ENCODE peak calls at places on chromosomes 6 and 20, in nine cellular contexts. M is HepG2, L is GM23338, D is Peyer's patch, N is astrocyte, F is heart left ventricle, S is heart right ventricle, P is HCT116, T is hepatocyte. A is an unnamed sample.

GRCh38 chr6:89139509-89140346 is 6.1 kb upstream of the PM20D2 start:
- DNase-seq in F (no peak), D (no peak), N (no peak), S (no peak), T (peak; percentile 34), P (no peak), M (no peak), L (no peak), A (no peak)

GRCh38 chr6:132937466-132937906 is 123.1 kb downstream of the RPS12 start:
- DNase-seq in M (peak; percentile 62), P (peak; percentile 57), S (peak; percentile 12), T (peak; percentile 77), D (no peak), L (peak; percentile 94), N (peak; percentile 16), F (no peak), A (peak; percentile 59)

GRCh38 chr6:81515562-81516453 is 236.7 kb downstream of the TENT5A start:
- DNase-seq in M (no peak), S (no peak), L (no peak), F (peak; percentile 30), N (no peak), D (no peak), T (no peak), P (no peak), A (no peak)

GRCh38 chr20:49575551-49576060 is 7.7 kb upstream of the PTGIS start:
- DNase-seq in F (peak; percentile 58), N (peak; percentile 45), L (no peak), M (no peak), T (peak; percentile 48), D (no peak), S (no peak), P (no peak), A (no peak)

GRCh38 chr6:80179691-80180090 is 73.2 kb downstream of the BCKDHB start:
- DNase-seq in S (no peak), L (peak; percentile 38), F (no peak), D (no peak), M (no peak), T (no peak), P (no peak), N (no peak), A (no peak)

GRCh38 chr6:144327081-144327480 is 41.9 kb downstream of the UTRN start:
- DNase-seq in L (peak; percentile 72), P (no peak), F (no peak), M (no peak), T (no peak), D (no peak), N (no peak), S (no peak), A (no peak)

GRCh38 chr20:61678437-61678836 is 387.2 kb downstream of the TAF4 start:
- DNase-seq in F (no peak), T (no peak), P (no peak), S (no peak), L (no peak), M (no peak), D (no peak), N (no peak), A (no peak)

GRCh38 chr20:32050851-32051556 is 1.0 kb upstream of the HCK start:
- DNase-seq in N (no peak), L (peak; percentile 79), M (no peak), S (peak; percentile 47), D (peak; percentile 62), T (no peak), F (peak; percentile 67), P (no peak), A (no peak)

DNA sequence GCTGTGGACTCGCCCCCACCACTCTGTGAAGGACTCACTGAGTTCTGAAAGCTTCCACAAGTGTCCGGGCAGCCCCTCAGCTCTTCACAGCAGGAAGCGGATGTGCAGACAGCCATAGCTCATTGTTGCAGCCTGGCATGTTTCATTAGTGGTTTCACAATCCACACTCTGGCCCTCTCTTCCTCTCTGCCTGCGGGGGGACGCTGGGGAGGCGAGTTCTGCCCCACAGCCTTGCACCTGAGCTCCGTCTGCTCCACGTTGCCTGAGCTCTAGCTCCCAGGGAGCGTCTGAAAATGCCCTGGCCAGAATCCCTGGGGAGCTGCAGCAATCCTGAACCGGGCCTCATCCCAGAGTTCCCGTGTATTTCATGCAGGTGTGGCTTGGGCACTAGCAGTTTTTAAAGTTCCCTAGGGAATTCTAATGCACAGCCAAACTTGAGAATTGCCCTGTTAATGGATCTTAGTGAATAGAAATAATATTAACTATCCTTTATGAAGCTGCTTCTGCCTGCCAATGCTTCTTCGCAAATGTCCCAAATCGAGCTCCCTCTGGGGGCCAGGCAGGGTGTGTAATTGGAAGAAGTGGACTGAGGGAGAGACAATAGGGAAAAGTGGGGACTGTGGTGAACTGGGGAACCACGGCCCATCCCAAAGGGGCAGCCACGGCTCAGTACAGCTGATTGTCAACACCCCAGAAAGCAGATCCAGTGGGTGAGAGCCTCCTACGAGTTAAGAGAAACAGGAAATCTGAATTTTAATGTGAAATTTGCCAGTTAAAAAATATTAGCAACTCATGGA is 51.5 kb downstream of the CTCFL start:
- DNase-seq in L (peak; percentile 36), P (no peak), D (peak; percentile 66), F (no peak), N (no peak), T (no peak), S (no peak), M (no peak), A (no peak)
- TF ChIP-seq CTCF in L (peak; percentile 5), P (peak; percentile 10), D (no peak), F (no peak), N (no peak), T (no peak), S (no peak), M (no peak), A (no peak)

GRCh38 chr6:13375360-13375878 is 47.1 kb upstream of the TBC1D7 start:
- DNase-seq in P (no peak), M (no peak), S (no peak), L (no peak), D (no peak), F (no peak), N (no peak), T (no peak), A (no peak)

GRCh38 chr6:13378669-13379590 is 50.6 kb upstream of the TBC1D7 start:
- DNase-seq in P (no peak), S (no peak), T (peak; percentile 36), M (no peak), N (no peak), D (peak; percentile 87), F (no peak), L (peak; percentile 38), A (peak; percentile 91)

GRCh38 chr6:13380761-13381160 is 52.4 kb upstream of the TBC1D7 start:
- DNase-seq in F (no peak), D (no peak), S (no peak), M (no peak), N (no peak), T (no peak), P (no peak), L (no peak), A (no peak)

GRCh38 chr6:13373919-13374318 is 45.6 kb upstream of the TBC1D7 start:
- DNase-seq in F (no peak), S (no peak), N (no peak), M (no peak), P (no peak), T (no peak), L (no peak), D (no peak), A (no peak)

GRCh38 chr6:13377054-13377758 is 48.9 kb upstream of the TBC1D7 start:
- DNase-seq in F (no peak), P (no peak), T (no peak), S (no peak), N (no peak), D (no peak), M (no peak), L (no peak), A (no peak)
- H3K27ac ChIP-seq in F (no peak overlapping the region), P (no peak overlapping the region), T (no peak overlapping the region), S (no peak overlapping the region), N (no peak overlapping the region), D (no peak overlapping the region), M (no peak overlapping the region), L (no peak overlapping the region), A (no peak overlapping the region)

DNA sequence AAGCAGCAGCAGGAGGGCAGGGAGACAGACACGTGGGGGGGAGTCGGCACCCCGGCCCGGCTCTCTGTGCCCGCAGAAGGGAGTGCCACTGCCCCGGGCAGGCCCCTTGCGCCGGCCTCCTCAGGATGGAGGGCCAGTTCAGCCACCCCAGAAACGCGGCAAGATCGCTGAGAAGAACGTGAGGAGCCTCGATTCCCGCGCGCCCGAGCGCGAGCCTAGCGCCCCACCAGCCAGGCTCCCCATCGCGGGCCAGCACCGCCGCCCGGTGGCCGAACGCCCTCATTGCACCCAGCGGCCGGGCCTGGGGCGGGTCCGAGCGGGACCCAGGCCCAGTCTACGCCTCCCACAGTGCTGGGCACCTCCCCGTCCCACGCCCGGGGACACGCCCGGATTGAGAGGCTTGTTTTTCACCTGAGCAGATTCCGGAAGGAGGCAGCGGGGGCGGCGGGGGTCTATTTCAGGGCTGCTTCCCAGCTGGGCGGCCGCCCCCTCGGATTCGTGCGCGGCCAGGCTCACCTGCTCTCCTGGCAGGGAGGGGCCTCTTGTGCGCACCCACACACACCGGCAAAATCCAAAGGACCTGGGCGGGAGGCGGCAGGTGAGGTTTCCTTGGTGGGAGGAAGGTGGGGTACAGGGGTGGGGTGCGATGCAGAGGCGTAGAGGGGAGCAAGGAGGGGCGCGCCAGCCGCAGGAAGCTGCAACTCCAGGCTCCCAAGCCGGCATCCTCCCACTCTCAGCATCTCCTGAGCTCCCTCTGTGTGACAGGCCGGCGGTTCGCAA is 9.0 kb upstream of the GRM4 start:
- DNase-seq in F (no peak), P (no peak), M (no peak), T (peak; percentile 75), N (peak; percentile 4), L (peak; percentile 82), D (peak; percentile 67), S (no peak), A (peak; percentile 90)
- H3K27me3 ChIP-seq in F (peaks cover 12% of the 10 kb centered on the region), P (no peaks in the 10 kb centered on the region), M (peaks cover 43% of the 10 kb centered on the region), T (peaks cover 50% of the 10 kb centered on the region), N (peaks cover 38% of the 10 kb centered on the region), L (peaks cover 45% of the 10 kb centered on the region), D (no peaks in the 10 kb centered on the region), S (peaks cover 64% of the 10 kb centered on the region), A (no peaks in the 10 kb centered on the region)

GRCh38 chr6:41231246-41231645 is 3.1 kb downstream of the TREML4 start:
- DNase-seq in P (no peak), F (no peak), T (no peak), D (no peak), M (no peak), L (no peak), N (no peak), S (no peak), A (no peak)

GRCh38 chr6:41229716-41230115 is 1.6 kb downstream of the TREML4 start:
- DNase-seq in D (no peak), P (no peak), S (no peak), T (no peak), N (no peak), M (no peak), F (no peak), L (no peak), A (no peak)

GRCh38 chr6:41228088-41228487 is at the start of gene TREML4:
- DNase-seq in P (no peak), F (peak; percentile 33), S (no peak), D (no peak), N (no peak), L (no peak), M (no peak), T (no peak), A (no peak)

GRCh38 chr6:41226752-41227151 is 1.4 kb upstream of the TREML4 start:
- DNase-seq in P (no peak), M (no peak), D (no peak), N (no peak), T (no peak), L (no peak), F (no peak), S (no peak), A (no peak)

DNA sequence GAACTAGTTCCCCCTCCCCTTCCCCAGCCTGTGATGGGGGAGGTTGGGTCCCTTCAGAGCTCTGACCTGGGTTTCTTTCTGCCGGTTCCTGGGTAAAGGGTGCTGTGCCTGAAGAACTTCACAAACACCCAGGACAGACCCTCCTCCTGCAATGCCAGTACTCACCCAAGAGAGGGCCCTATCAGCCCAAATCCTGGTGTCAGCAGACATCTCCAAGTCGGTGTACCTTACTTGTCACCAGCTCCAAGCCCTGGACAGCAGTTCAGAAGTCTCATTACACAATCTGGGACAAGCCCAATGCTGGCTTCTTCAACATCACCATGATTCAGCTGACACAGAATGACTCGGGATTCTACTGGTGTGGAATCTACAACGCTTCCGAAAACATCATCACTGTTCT is 467 bp downstream of the TREML4 start:
- DNase-seq in D (no peak), M (no peak), T (no peak), F (no peak), S (no peak), L (peak; percentile 52), N (no peak), P (no peak), A (no peak)
- TF ChIP-seq CTCF in D (no peak), M (no peak), T (no peak), F (no peak), S (no peak), L (peak; percentile 72), N (no peak), P (no peak), A (peak; percentile 33)